ENCODE peak calls at places on chromosomes 2 and 18, in eight cellular contexts. One of them, this sample, is unnamed.

GRCh38 chr18:79518028-79518682 is 122.4 kb downstream of the NFATC1 start:
- DNase-seq in heart left ventricle: no peak
- DNase-seq in neural progenitor cell: no peak
- DNase-seq in CD8-positive, alpha-beta memory T cell: no peak
- DNase-seq in left ventricle myocardium inferior: no peak
- DNase-seq in Karpas-422: no peak
- DNase-seq in K562: no peak
- DNase-seq in GM23338: no peak
- DNase-seq in this sample: peak; percentile 22

GRCh38 chr2:148969585-148970180 is 68.8 kb upstream of the LYPD6B start:
- DNase-seq in CD8-positive, alpha-beta memory T cell: no peak
- DNase-seq in neural progenitor cell: no peak
- DNase-seq in heart left ventricle: no peak
- DNase-seq in Karpas-422: no peak
- DNase-seq in left ventricle myocardium inferior: no peak
- DNase-seq in GM23338: no peak
- DNase-seq in K562: no peak
- DNase-seq in this sample: no peak

GRCh38 chr2:212099658-212100057 is 438.9 kb downstream of the ERBB4 start:
- DNase-seq in neural progenitor cell: no peak
- DNase-seq in left ventricle myocardium inferior: no peak
- DNase-seq in K562: no peak
- DNase-seq in Karpas-422: no peak
- DNase-seq in heart left ventricle: no peak
- DNase-seq in GM23338: no peak
- DNase-seq in CD8-positive, alpha-beta memory T cell: no peak
- DNase-seq in this sample: no peak

GRCh38 chr2:98795903-98796676 is 65.2 kb upstream of the MGAT4A start:
- DNase-seq in left ventricle myocardium inferior: no peak
- DNase-seq in heart left ventricle: no peak
- DNase-seq in GM23338: peak; percentile 22
- DNase-seq in K562: no peak
- DNase-seq in neural progenitor cell: no peak
- DNase-seq in Karpas-422: no peak
- DNase-seq in CD8-positive, alpha-beta memory T cell: no peak
- DNase-seq in this sample: no peak

GRCh38 chr2:95392730-95393455 is 9.6 kb upstream of the FAHD2A start:
- DNase-seq in K562: peak; percentile 35
- DNase-seq in GM23338: peak; percentile 59
- DNase-seq in neural progenitor cell: no peak
- DNase-seq in Karpas-422: no peak
- DNase-seq in CD8-positive, alpha-beta memory T cell: no peak
- DNase-seq in heart left ventricle: no peak
- DNase-seq in left ventricle myocardium inferior: no peak
- DNase-seq in this sample: no peak

GRCh38 chr18:4271952-4272351 is 183.2 kb downstream of the DLGAP1 start:
- DNase-seq in neural progenitor cell: no peak
- DNase-seq in heart left ventricle: no peak
- DNase-seq in Karpas-422: no peak
- DNase-seq in left ventricle myocardium inferior: no peak
- DNase-seq in GM23338: no peak
- DNase-seq in CD8-positive, alpha-beta memory T cell: no peak
- DNase-seq in K562: no peak
- DNase-seq in this sample: no peak

GRCh38 chr2:69393963-69394362 is 6.9 kb upstream of the GFPT1 start:
- DNase-seq in left ventricle myocardium inferior: no peak
- DNase-seq in heart left ventricle: no peak
- DNase-seq in GM23338: no peak
- DNase-seq in CD8-positive, alpha-beta memory T cell: no peak
- DNase-seq in Karpas-422: no peak
- DNase-seq in neural progenitor cell: no peak
- DNase-seq in K562: no peak
- DNase-seq in this sample: no peak

GRCh38 chr2:207122914-207123744 is 42.6 kb downstream of the KLF7 start:
- DNase-seq in K562: no peak
- DNase-seq in Karpas-422: no peak
- DNase-seq in GM23338: peak; percentile 50
- DNase-seq in left ventricle myocardium inferior: no peak
- DNase-seq in neural progenitor cell: no peak
- DNase-seq in CD8-positive, alpha-beta memory T cell: no peak
- DNase-seq in heart left ventricle: no peak
- DNase-seq in this sample: no peak

GRCh38 chr2:130183500-130184373 is 1.7 kb downstream of the MZT2B start:
- DNase-seq in CD8-positive, alpha-beta memory T cell: no peak
- DNase-seq in GM23338: no peak
- DNase-seq in Karpas-422: peak; percentile 32
- DNase-seq in neural progenitor cell: peak; percentile 60
- DNase-seq in K562: no peak
- DNase-seq in heart left ventricle: peak; percentile 42
- DNase-seq in left ventricle myocardium inferior: peak; percentile 63
- DNase-seq in this sample: peak; percentile 77

GRCh38 chr2:120809576-120810440 is 74.1 kb downstream of the GLI2 start:
- DNase-seq in neural progenitor cell: no peak
- DNase-seq in GM23338: no peak
- DNase-seq in Karpas-422: no peak
- DNase-seq in left ventricle myocardium inferior: no peak
- DNase-seq in CD8-positive, alpha-beta memory T cell: no peak
- DNase-seq in K562: no peak
- DNase-seq in heart left ventricle: no peak
- DNase-seq in this sample: peak; percentile 40

GRCh38 chr2:26971911-26972786 is 1.7 kb downstream of the MAPRE3 start:
- DNase-seq in GM23338: no peak
- DNase-seq in left ventricle myocardium inferior: no peak
- DNase-seq in CD8-positive, alpha-beta memory T cell: no peak
- DNase-seq in Karpas-422: no peak
- DNase-seq in K562: no peak
- DNase-seq in heart left ventricle: no peak
- DNase-seq in neural progenitor cell: no peak
- DNase-seq in this sample: peak; percentile 53

GRCh38 chr2:216181953-216182352 is 72.8 kb downstream of the XRCC5 start:
- DNase-seq in GM23338: no peak
- DNase-seq in heart left ventricle: no peak
- DNase-seq in K562: no peak
- DNase-seq in Karpas-422: no peak
- DNase-seq in CD8-positive, alpha-beta memory T cell: no peak
- DNase-seq in left ventricle myocardium inferior: no peak
- DNase-seq in neural progenitor cell: peak; percentile 28
- DNase-seq in this sample: no peak

GRCh38 chr2:23925702-23926288 is 1.1 kb downstream of the ATAD2B start:
- DNase-seq in Karpas-422: peak; percentile 93
- DNase-seq in neural progenitor cell: no peak
- DNase-seq in GM23338: peak; percentile 51
- DNase-seq in CD8-positive, alpha-beta memory T cell: peak; percentile 71
- DNase-seq in left ventricle myocardium inferior: peak; percentile 25
- DNase-seq in heart left ventricle: peak; percentile 58
- DNase-seq in K562: no peak
- DNase-seq in this sample: peak; percentile 59

GRCh38 chr2:6072757-6073156 is 380.6 kb downstream of the SOX11 start:
- DNase-seq in neural progenitor cell: peak; percentile 62
- DNase-seq in left ventricle myocardium inferior: no peak
- DNase-seq in K562: no peak
- DNase-seq in GM23338: no peak
- DNase-seq in heart left ventricle: no peak
- DNase-seq in Karpas-422: no peak
- DNase-seq in CD8-positive, alpha-beta memory T cell: no peak
- DNase-seq in this sample: no peak

GRCh38 chr2:143397886-143398614 is 268.8 kb downstream of the ARHGAP15 start:
- DNase-seq in GM23338: no peak
- DNase-seq in neural progenitor cell: no peak
- DNase-seq in CD8-positive, alpha-beta memory T cell: no peak
- DNase-seq in heart left ventricle: no peak
- DNase-seq in Karpas-422: no peak
- DNase-seq in K562: no peak
- DNase-seq in left ventricle myocardium inferior: no peak
- DNase-seq in this sample: no peak

GRCh38 chr2:64179582-64180321 is 35.5 kb upstream of the PELI1 start:
- DNase-seq in K562: no peak
- DNase-seq in left ventricle myocardium inferior: no peak
- DNase-seq in CD8-positive, alpha-beta memory T cell: no peak
- DNase-seq in GM23338: no peak
- DNase-seq in neural progenitor cell: no peak
- DNase-seq in Karpas-422: no peak
- DNase-seq in heart left ventricle: no peak
- DNase-seq in this sample: no peak

GRCh38 chr2:8906208-8906607 is 68.8 kb upstream of the KIDINS220 start:
- DNase-seq in heart left ventricle: no peak
- DNase-seq in CD8-positive, alpha-beta memory T cell: no peak
- DNase-seq in Karpas-422: no peak
- DNase-seq in neural progenitor cell: no peak
- DNase-seq in left ventricle myocardium inferior: no peak
- DNase-seq in K562: no peak
- DNase-seq in GM23338: no peak
- DNase-seq in this sample: no peak

GRCh38 chr2:20012282-20013060 is at the start of gene MATN3:
- DNase-seq in heart left ventricle: peak; percentile 27
- DNase-seq in left ventricle myocardium inferior: peak; percentile 25
- DNase-seq in CD8-positive, alpha-beta memory T cell: no peak
- DNase-seq in K562: peak; percentile 56
- DNase-seq in GM23338: peak; percentile 84
- DNase-seq in neural progenitor cell: peak; percentile 94
- DNase-seq in Karpas-422: no peak
- DNase-seq in this sample: peak; percentile 72

GRCh38 chr2:241799522-241800197 is 9.3 kb upstream of the NEU4 start:
- DNase-seq in neural progenitor cell: no peak
- DNase-seq in left ventricle myocardium inferior: no peak
- DNase-seq in heart left ventricle: no peak
- DNase-seq in GM23338: no peak
- DNase-seq in K562: no peak
- DNase-seq in Karpas-422: no peak
- DNase-seq in CD8-positive, alpha-beta memory T cell: no peak
- DNase-seq in this sample: peak; percentile 42

GRCh38 chr2:48424866-48425265 is 105.1 kb upstream of the STON1 start:
- DNase-seq in K562: no peak
- DNase-seq in heart left ventricle: no peak
- DNase-seq in neural progenitor cell: no peak
- DNase-seq in GM23338: no peak
- DNase-seq in CD8-positive, alpha-beta memory T cell: no peak
- DNase-seq in left ventricle myocardium inferior: no peak
- DNase-seq in Karpas-422: no peak
- DNase-seq in this sample: no peak

DNA sequence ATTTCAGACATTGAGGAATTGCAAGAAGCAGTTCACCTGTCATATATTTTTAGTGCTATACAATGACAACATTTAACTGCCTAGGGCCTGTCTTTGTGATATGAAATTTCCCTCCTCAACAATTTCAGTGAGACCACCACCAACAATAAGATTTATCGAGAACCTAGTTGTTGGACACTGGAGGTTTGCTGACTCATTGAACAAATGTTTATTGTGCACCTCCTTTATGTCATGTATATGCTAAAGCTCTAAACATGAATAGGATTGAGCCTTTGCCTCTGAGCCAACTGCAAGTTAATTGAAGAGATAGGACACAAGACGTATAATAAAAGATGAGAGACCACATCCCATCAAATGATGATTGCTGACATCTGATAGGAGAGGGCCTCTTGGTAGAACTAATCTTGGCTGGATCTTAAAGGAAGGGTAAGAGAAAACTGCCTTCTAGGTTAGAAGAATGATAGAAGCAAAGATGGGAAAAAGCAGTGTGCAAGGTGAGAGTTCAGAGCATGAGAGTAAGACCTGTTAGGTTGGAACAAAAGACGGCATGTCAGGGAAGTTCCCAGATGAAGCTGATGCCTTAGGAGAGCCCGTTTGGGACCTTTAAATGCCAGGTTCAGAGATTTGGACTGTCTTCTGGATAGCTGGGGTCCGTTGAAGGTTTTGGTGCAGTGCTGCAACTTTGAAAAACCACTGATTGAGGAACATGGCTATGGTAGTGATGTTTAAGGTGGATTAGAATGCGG is 133.1 kb upstream of the EML6 start:
- DNase-seq in left ventricle myocardium inferior: no peak
- DNase-seq in K562: no peak
- DNase-seq in CD8-positive, alpha-beta memory T cell: no peak
- DNase-seq in Karpas-422: no peak
- DNase-seq in GM23338: no peak
- DNase-seq in heart left ventricle: no peak
- DNase-seq in neural progenitor cell: no peak
- DNase-seq in this sample: no peak
- H3K4me1 ChIP-seq in left ventricle myocardium inferior: peaks cover 99% of the 10 kb centered on the region
- H3K4me1 ChIP-seq in K562: peaks cover 15% of the 10 kb centered on the region
- H3K4me1 ChIP-seq in CD8-positive, alpha-beta memory T cell: peaks cover 83% of the 10 kb centered on the region
- H3K4me1 ChIP-seq in Karpas-422: peaks cover 12% of the 10 kb centered on the region
- H3K4me1 ChIP-seq in GM23338: peaks cover 36% of the 10 kb centered on the region
- H3K4me1 ChIP-seq in heart left ventricle: peaks cover 80% of the 10 kb centered on the region
- H3K4me1 ChIP-seq in neural progenitor cell: no peaks in the 10 kb centered on the region
- H3K4me1 ChIP-seq in this sample: peaks cover 24% of the 10 kb centered on the region

DNA sequence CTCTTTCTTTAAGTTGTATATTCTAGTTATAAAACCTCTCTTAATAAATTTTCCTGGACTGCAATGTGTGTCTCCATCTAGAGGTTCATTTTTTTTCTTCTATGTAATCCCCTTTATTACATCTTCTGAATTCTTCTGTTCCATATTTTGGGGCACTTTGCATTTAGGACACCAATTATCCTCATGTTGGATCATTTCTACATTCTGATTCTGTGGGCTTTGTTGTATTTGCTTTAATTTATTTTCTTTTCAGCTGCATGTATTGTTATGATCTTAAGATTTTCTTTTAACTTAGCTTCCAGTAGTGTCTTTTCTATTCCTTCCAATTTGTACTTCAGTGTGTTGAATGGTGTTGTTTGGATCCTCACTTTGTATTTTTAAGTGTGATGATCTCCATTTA is 5.2 kb upstream of the SKA1 start:
- DNase-seq in Karpas-422: no peak
- DNase-seq in K562: no peak
- DNase-seq in GM23338: no peak
- DNase-seq in CD8-positive, alpha-beta memory T cell: no peak
- DNase-seq in neural progenitor cell: no peak
- DNase-seq in heart left ventricle: no peak
- DNase-seq in left ventricle myocardium inferior: no peak
- DNase-seq in this sample: no peak
- H3K4me3 ChIP-seq in Karpas-422: no peak overlapping the region
- H3K4me3 ChIP-seq in K562: no peak overlapping the region
- H3K4me3 ChIP-seq in GM23338: no peak overlapping the region
- H3K4me3 ChIP-seq in CD8-positive, alpha-beta memory T cell: no peak overlapping the region
- H3K4me3 ChIP-seq in neural progenitor cell: no peak overlapping the region
- H3K4me3 ChIP-seq in heart left ventricle: no peak overlapping the region
- H3K4me3 ChIP-seq in left ventricle myocardium inferior: no peak overlapping the region
- H3K4me3 ChIP-seq in this sample: no peak overlapping the region

DNA sequence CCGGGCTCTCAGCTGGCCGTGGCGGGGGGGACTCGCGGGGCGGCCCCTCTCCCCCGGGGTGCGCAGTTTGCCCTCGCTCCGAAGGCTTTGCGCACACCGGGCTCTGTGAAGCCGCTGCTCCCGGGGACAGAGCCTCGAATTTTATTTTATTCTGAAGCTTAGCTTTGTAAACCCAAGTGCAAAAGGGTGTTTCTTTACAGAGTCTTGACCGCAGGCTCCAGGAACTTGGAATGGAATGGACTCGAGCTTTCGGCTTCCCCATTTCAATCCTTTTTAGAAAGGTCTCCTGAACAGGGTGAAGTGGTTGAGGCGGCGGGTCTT is 2.0 kb downstream of the GALR1 start:
- DNase-seq in Karpas-422: no peak
- DNase-seq in K562: no peak
- DNase-seq in heart left ventricle: no peak
- DNase-seq in CD8-positive, alpha-beta memory T cell: no peak
- DNase-seq in GM23338: peak; percentile 55
- DNase-seq in neural progenitor cell: no peak
- DNase-seq in left ventricle myocardium inferior: no peak
- DNase-seq in this sample: no peak
- H3K27me3 ChIP-seq in Karpas-422: no peaks in the 10 kb centered on the region
- H3K27me3 ChIP-seq in K562: no peaks in the 10 kb centered on the region
- H3K27me3 ChIP-seq in heart left ventricle: peaks cover 67% of the 10 kb centered on the region
- H3K27me3 ChIP-seq in CD8-positive, alpha-beta memory T cell: peaks cover 22% of the 10 kb centered on the region
- H3K27me3 ChIP-seq in GM23338: peaks cover 73% of the 10 kb centered on the region
- H3K27me3 ChIP-seq in neural progenitor cell: peaks cover 86% of the 10 kb centered on the region
- H3K27me3 ChIP-seq in left ventricle myocardium inferior: peaks cover 98% of the 10 kb centered on the region
- H3K27me3 ChIP-seq in this sample: no peaks in the 10 kb centered on the region

GRCh38 chr18:62711781-62712180 is 3.6 kb upstream of the PHLPP1 start:
- DNase-seq in GM23338: no peak
- DNase-seq in neural progenitor cell: no peak
- DNase-seq in heart left ventricle: no peak
- DNase-seq in CD8-positive, alpha-beta memory T cell: no peak
- DNase-seq in left ventricle myocardium inferior: no peak
- DNase-seq in Karpas-422: no peak
- DNase-seq in K562: no peak
- DNase-seq in this sample: no peak
- H3K4me1 ChIP-seq in GM23338: peaks cover 17% of the 10 kb centered on the region
- H3K4me1 ChIP-seq in neural progenitor cell: no peaks in the 10 kb centered on the region
- H3K4me1 ChIP-seq in heart left ventricle: no peaks in the 10 kb centered on the region
- H3K4me1 ChIP-seq in CD8-positive, alpha-beta memory T cell: peaks cover 4% of the 10 kb centered on the region
- H3K4me1 ChIP-seq in left ventricle myocardium inferior: peaks cover 12% of the 10 kb centered on the region
- H3K4me1 ChIP-seq in Karpas-422: peaks cover 11% of the 10 kb centered on the region
- H3K4me1 ChIP-seq in K562: peaks cover 13% of the 10 kb centered on the region
- H3K4me1 ChIP-seq in this sample: no peaks in the 10 kb centered on the region

This sample was measured in right cardiac atrium.